ENCODE peak calls at places on chromosomes 13 and 19, in ten cellular contexts. E, D, P, B, T, C, A, H, X and R are unnamed samples.

GRCh38 chr19:9857076-9857721 is 22.1 kb downstream of the PIN1 start:
- DNase-seq in E (no peak), X (no peak), H (no peak), T (no peak), B (no peak), C (no peak), A (no peak), P (no peak), D (no peak), R (peak)

GRCh38 chr19:7994114-7994513 is 11.3 kb downstream of the ELAVL1 start:
- DNase-seq in P (no peak), H (no peak), A (no peak), C (no peak), T (no peak), B (no peak), X (no peak), D (no peak), E (no peak), R (no peak)

GRCh38 chr19:19997656-19998268 is 41.5 kb downstream of the ZNF682 start:
- DNase-seq in P (no peak), D (peak), H (peak), X (no peak), A (peak), E (peak), C (peak), T (peak), B (no peak), R (no peak)

GRCh38 chr13:42745655-42746054 is 35.7 kb upstream of the FAM216B start:
- DNase-seq in A (no peak), T (no peak), C (no peak), X (no peak), H (no peak), B (no peak), E (no peak), P (no peak), D (peak), R (no peak)

GRCh38 chr13:91836554-91836953 is 438.1 kb downstream of the GPC5 start:
- DNase-seq in C (no peak), T (no peak), P (no peak), B (no peak), D (no peak), X (no peak), H (no peak), A (no peak), E (no peak), R (no peak)

GRCh38 chr13:41546372-41547252 is 89.3 kb downstream of the RGCC start:
- DNase-seq in D (no peak), B (no peak), A (no peak), X (no peak), E (no peak), C (no peak), T (no peak), P (no peak), H (no peak), R (no peak)

GRCh38 chr19:45608948-45609347 is 6.9 kb upstream of the GPR4 start:
- DNase-seq in H (no peak), E (no peak), D (no peak), C (no peak), B (no peak), P (no peak), T (no peak), A (no peak), X (no peak), R (no peak)

GRCh38 chr13:31859546-31859945 is 120.2 kb downstream of the RXFP2 start:
- DNase-seq in H (no peak), D (no peak), A (no peak), B (no peak), P (no peak), E (no peak), X (no peak), C (no peak), T (no peak), R (no peak)

GRCh38 chr13:27375686-27376326 is 48.6 kb upstream of the GTF3A start:
- DNase-seq in P (peak), D (peak), B (peak), H (peak), X (peak), A (peak), C (peak), T (peak), E (no peak), R (no peak)

GRCh38 chr19:12448808-12449207 is 8.0 kb upstream of the ZNF443 start:
- DNase-seq in D (no peak), P (no peak), X (no peak), T (no peak), H (no peak), C (no peak), E (no peak), A (no peak), B (no peak), R (no peak)

GRCh38 chr13:104098421-104098820 is 1032.2 kb upstream of the SLC10A2 start:
- DNase-seq in T (no peak), D (no peak), B (no peak), H (no peak), X (no peak), P (no peak), E (no peak), A (peak), C (no peak), R (no peak)

GRCh38 chr19:42129399-42130253 is 2.6 kb downstream of the POU2F2 start:
- DNase-seq in T (no peak), C (no peak), E (no peak), D (no peak), A (no peak), X (no peak), P (no peak), B (peak), H (no peak), R (peak)

GRCh38 chr13:59477011-59477410 is 686.7 kb downstream of the DIAPH3 start:
- DNase-seq in B (no peak), D (no peak), A (peak), H (no peak), T (no peak), P (no peak), X (no peak), E (no peak), C (peak), R (no peak)

GRCh38 chr13:79409828-79410227 is 3.8 kb upstream of the RBM26 start:
- DNase-seq in C (no peak), T (no peak), A (no peak), H (no peak), B (no peak), E (no peak), X (no peak), P (no peak), D (no peak), R (no peak)

GRCh38 chr13:73754727-73755292 is 379.4 kb downstream of the KLF12 start:
- DNase-seq in T (no peak), A (peak), H (no peak), E (peak), X (peak), B (no peak), C (peak), P (peak), D (peak), R (no peak)

GRCh38 chr13:97967948-97968347 is 14.5 kb downstream of the IPO5 start:
- DNase-seq in B (no peak), H (no peak), A (no peak), D (no peak), E (no peak), P (no peak), T (no peak), X (no peak), C (no peak), R (no peak)